ENCODE peak calls at places on chromosomes 7 and 10, in six cellular contexts. D is HCT116, A is A549, H is Peyer's patch, S is adrenal gland, E is uterus. F is an unnamed sample. For H3K9me3, the result is how much of the 10 kb centered on the place peaks cover.

GRCh38 chr7:10181996-10182395 is 791.7 kb upstream of the PHF14 start:
- DNase-seq in S (no peak), A (no peak), H (no peak), D (no peak), E (no peak), F (no peak)

GRCh38 chr10:118754132-118754555 is 626 bp downstream of the CACUL1 start:
- DNase-seq in D (no peak), A (no peak), E (no peak), S (peak), H (peak), F (no peak)

GRCh38 chr7:40527723-40528122 is 392.9 kb downstream of the SUGCT start:
- DNase-seq in S (no peak), E (no peak), D (no peak), A (no peak), H (no peak), F (no peak)

GRCh38 chr7:48139461-48139860 is 31.8 kb upstream of the ABCA13 start:
- DNase-seq in A (peak), E (no peak), D (peak), S (no peak), H (no peak), F (no peak)

GRCh38 chr10:130352291-130352645 is 216.1 kb downstream of the GLRX3 start:
- DNase-seq in A (no peak), H (no peak), D (no peak), E (no peak), S (no peak), F (no peak)

GRCh38 chr7:123864966-123865365 is 20.0 kb downstream of the HYAL4 start:
- DNase-seq in S (no peak), E (no peak), A (no peak), H (no peak), D (no peak), F (no peak)

GRCh38 chr7:99949645-99950228 is 20.3 kb upstream of the GJC3 start:
- DNase-seq in S (no peak), H (no peak), D (no peak), E (no peak), A (peak), F (no peak)

GRCh38 chr7:73519867-73520672 is 2.0 kb downstream of the BAZ1B start:
- DNase-seq in A (peak), E (no peak), D (no peak), S (no peak), H (no peak), F (no peak)

GRCh38 chr10:104447331-104447730 is 93.7 kb downstream of the CFAP58 start:
- DNase-seq in D (no peak), H (no peak), A (no peak), S (no peak), E (no peak), F (no peak)

GRCh38 chr7:30116771-30117170 is 18.0 kb upstream of the MTURN start:
- DNase-seq in D (no peak), S (no peak), A (no peak), H (no peak), E (no peak), F (no peak)

GRCh38 chr7:53988376-53988775 is 553.8 kb upstream of the VSTM2A start:
- DNase-seq in D (no peak), H (no peak), S (no peak), A (no peak), E (no peak), F (no peak)
- H3K9me3 ChIP-seq in D (under half), H (under half), S (under half), A (under half), E (under half), F (under half)

GRCh38 chr7:38310601-38311057 is 37.2 kb upstream of the TARP start:
- DNase-seq in S (peak), E (peak), A (no peak), D (no peak), H (no peak), F (no peak)
- TF ChIP-seq POLR2A in S (no peak), E (no peak), A (no peak), D (no peak), H (no peak), F (no peak)

DNA sequence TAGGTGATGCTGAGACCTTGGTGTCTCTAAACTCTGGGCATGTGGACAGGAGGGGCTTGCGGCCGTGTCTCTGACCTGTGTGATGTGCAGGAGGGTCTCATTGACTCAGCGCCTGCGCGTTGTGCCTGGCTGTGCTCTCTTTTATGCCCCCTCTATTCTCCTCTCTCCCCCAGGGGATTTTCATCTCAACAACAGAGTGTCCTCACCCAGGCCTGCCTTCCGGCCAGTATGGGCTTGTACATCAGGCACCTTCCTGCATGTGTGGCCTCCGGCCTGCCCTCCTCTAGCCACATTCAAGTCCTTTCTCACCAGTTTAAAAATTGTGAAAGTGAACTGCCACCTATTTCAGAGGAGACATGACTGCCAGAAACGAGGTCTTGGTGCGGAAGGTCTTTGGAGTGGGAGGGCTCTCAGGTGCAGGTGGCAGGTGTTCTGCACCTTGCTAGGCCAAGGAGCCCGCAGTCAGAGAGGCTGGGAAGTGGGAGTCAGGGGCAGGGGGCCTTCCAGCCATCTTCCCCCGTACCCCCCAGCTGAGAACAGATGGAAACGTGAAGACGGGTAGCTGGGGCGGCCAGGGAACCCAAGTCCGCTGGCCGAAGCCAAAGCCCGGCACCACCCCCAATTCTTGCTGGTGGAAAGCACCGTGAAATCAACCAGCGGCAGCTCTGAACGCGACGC is 531 bp upstream of the INTS15 start:
- DNase-seq in S (no peak), D (no peak), E (no peak), H (no peak), A (no peak), F (no peak)
- H3K9me3 ChIP-seq in S (under half), D (under half), E (under half), H (under half), A (under half), F (under half)

DNA sequence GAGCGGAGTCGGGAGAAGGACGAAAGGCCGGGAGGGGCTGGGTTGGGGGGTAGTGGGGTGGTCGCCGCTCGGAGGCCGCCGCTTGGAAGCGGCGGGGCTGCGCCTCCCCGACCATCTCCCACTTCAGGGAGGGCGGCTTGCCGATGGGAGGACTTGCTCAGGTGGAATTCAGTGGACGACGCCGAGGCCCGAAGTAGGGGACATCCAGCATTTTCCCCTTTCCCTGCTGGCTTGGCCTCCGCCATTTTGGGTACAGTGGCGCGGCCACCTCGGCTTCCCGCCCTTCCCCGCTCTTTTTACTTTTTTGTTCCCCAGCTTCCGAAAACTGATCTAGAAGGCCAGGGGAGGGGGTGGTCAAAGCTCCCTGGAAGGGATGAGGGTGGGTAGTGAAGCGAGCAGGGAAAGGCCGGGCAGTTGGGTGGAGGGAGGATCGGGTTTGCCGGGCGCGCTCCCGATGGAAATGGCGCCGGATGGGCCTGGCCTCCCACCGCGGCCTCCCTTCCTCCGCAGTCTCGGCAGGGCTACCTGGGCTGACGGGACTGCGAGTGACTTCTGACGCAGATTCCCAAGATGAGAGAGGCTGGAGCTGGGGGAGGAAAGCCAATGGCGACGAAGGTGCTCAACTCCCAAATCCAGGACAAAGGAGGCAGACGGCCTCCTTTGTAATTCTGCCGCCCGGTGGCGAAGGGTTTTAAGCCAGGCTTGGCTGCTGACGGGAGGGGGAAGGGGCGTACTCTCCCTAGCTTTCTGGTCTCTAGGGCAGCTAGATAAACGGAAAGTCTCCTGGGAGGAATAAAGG is at the start of gene PBLD:
- DNase-seq in D (peak), A (peak), E (peak), S (peak), H (peak), F (peak)
- TF ChIP-seq POLR2A in D (no peak), A (peak), E (peak), S (peak), H (peak), F (peak)

GRCh38 chr7:93108003-93108402 is 9.8 kb downstream of the SAMD9 start:
- DNase-seq in S (no peak), E (no peak), H (no peak), A (no peak), D (no peak), F (no peak)
- H3K9me3 ChIP-seq in S (under half), E (under half), H (under half), A (under half), D (under half), F (under half)

F was measured in ovary.